ENCODE peak calls at places on chromosomes 1 and 21, in eight cellular contexts. Q, C, A, E, Y, K, J and T are unnamed samples.

GRCh38 chr1:161738627-161739287 is 10.8 kb upstream of the DUSP12 start:
- DNase-seq in C (peak), E (peak), Q (peak), A (peak), Y (peak), K (peak), J (no peak), T (peak)

GRCh38 chr1:28112388-28113311 is 24.2 kb upstream of the EYA3 start:
- DNase-seq in K (peak), J (no peak), Q (peak), A (peak), Y (peak), E (no peak), C (peak), T (peak)

GRCh38 chr1:16351994-16352841 is at the start of gene FBXO42:
- DNase-seq in A (peak), C (peak), J (peak), K (peak), E (peak), Q (peak), Y (peak), T (peak)

GRCh38 chr21:42426424-42426823 is 22.7 kb downstream of the UBASH3A start:
- DNase-seq in Y (no peak), A (no peak), J (no peak), K (no peak), E (no peak), C (no peak), Q (no peak), T (no peak)

GRCh38 chr1:218699411-218699810 is 354.3 kb downstream of the TGFB2 start:
- DNase-seq in A (no peak), J (no peak), E (no peak), Q (peak), Y (no peak), K (no peak), C (no peak), T (peak)

GRCh38 chr1:204826970-204827369 is 43.7 kb upstream of the NFASC start:
- DNase-seq in A (peak), K (peak), E (no peak), J (no peak), Q (no peak), C (peak), Y (no peak), T (no peak)

GRCh38 chr1:52970149-52970548 is 43.1 kb downstream of the SCP2 start:
- DNase-seq in Y (peak), C (peak), A (peak), E (no peak), Q (peak), K (peak), J (no peak), T (peak)

GRCh38 chr1:87024936-87025537 is 110.6 kb downstream of the HS2ST1 start:
- DNase-seq in J (no peak), C (peak), Q (peak), E (no peak), A (peak), Y (peak), K (no peak), T (peak)

GRCh38 chr21:36437745-36438128 is 42.2 kb downstream of the CLDN14 start:
- DNase-seq in J (no peak), C (peak), K (no peak), Y (peak), E (no peak), Q (peak), A (peak), T (peak)

GRCh38 chr1:147273409-147274307 is 31.2 kb downstream of the CHD1L start:
- DNase-seq in Q (peak), J (no peak), A (peak), K (no peak), E (peak), Y (peak), C (peak), T (peak)

GRCh38 chr1:192958871-192959270 is 100.3 kb downstream of the UCHL5 start:
- DNase-seq in E (no peak), Q (peak), C (peak), A (no peak), K (no peak), Y (peak), J (no peak), T (peak)

GRCh38 chr1:52435211-52435610 is 30.8 kb downstream of the PRPF38A start:
- DNase-seq in E (no peak), A (no peak), Y (no peak), K (no peak), Q (no peak), C (no peak), J (no peak), T (no peak)

GRCh38 chr1:60137406-60137805 is 63.8 kb upstream of the C1orf87 start:
- DNase-seq in A (no peak), Y (no peak), Q (no peak), C (no peak), K (no peak), E (no peak), J (no peak), T (no peak)

GRCh38 chr21:42845296-42845965 is 33.9 kb downstream of the WDR4 start:
- DNase-seq in A (no peak), Q (no peak), K (peak), C (no peak), J (no peak), Y (peak), E (peak), T (no peak)

GRCh38 chr1:114154963-114155322 is 1.3 kb upstream of the SYT6 start:
- DNase-seq in J (no peak), A (no peak), C (peak), K (peak), Y (peak), Q (no peak), E (no peak), T (peak)

GRCh38 chr1:39886757-39887231 is 3.5 kb upstream of the TRIT1 start:
- DNase-seq in Q (no peak), K (no peak), Y (no peak), E (no peak), J (no peak), A (no peak), C (peak), T (peak)

GRCh38 chr1:165580931-165581871 is 37.4 kb downstream of the LRRC52 start:
- DNase-seq in C (peak), K (no peak), Q (peak), J (no peak), E (no peak), A (no peak), Y (no peak), T (no peak)

GRCh38 chr1:14822493-14822892 is 224.0 kb downstream of the KAZN start:
- DNase-seq in E (no peak), A (no peak), J (no peak), K (no peak), Q (peak), Y (peak), C (peak), T (no peak)

GRCh38 chr1:27004471-27005165 is 8.0 kb downstream of the TENT5B start:
- DNase-seq in Q (peak), Y (no peak), A (peak), K (peak), J (no peak), E (no peak), C (peak), T (peak)

GRCh38 chr21:25708467-25709065 is 26.1 kb downstream of the ATP5PF start:
- DNase-seq in E (no peak), A (peak), C (peak), J (no peak), Q (peak), K (peak), Y (peak), T (peak)

GRCh38 chr1:198937231-198938031 is 298.6 kb downstream of the PTPRC start:
- DNase-seq in K (no peak), A (peak), Y (peak), Q (peak), E (peak), C (peak), J (no peak), T (peak)

GRCh38 chr1:47898156-47898825 is 98.9 kb downstream of the TRABD2B start:
- DNase-seq in Q (peak), Y (no peak), C (no peak), E (no peak), J (no peak), K (peak), A (no peak), T (no peak)

GRCh38 chr1:208979776-208980175 is 603.7 kb upstream of the CAMK1G start:
- DNase-seq in A (no peak), E (no peak), K (no peak), Q (no peak), C (peak), Y (no peak), J (no peak), T (no peak)

GRCh38 chr1:119492763-119493162 is 14.2 kb upstream of the HSD3B1 start:
- DNase-seq in K (no peak), J (no peak), E (no peak), C (no peak), Y (no peak), Q (no peak), A (no peak), T (no peak)

GRCh38 chr1:218933526-218933925 is 240.2 kb upstream of the LYPLAL1 start:
- DNase-seq in J (no peak), K (no peak), C (peak), Y (no peak), Q (no peak), E (no peak), A (no peak), T (peak)

GRCh38 chr1:178599745-178600144 is 86.8 kb downstream of the TEX35 start:
- DNase-seq in Q (no peak), E (no peak), A (no peak), J (no peak), C (no peak), K (no peak), Y (no peak), T (no peak)

GRCh38 chr1:221881805-221882581 is 140.1 kb upstream of the DUSP10 start:
- DNase-seq in J (no peak), K (no peak), Q (no peak), C (peak), Y (no peak), E (no peak), A (no peak), T (no peak)

GRCh38 chr1:190104959-190105358 is 372.7 kb downstream of the BRINP3 start:
- DNase-seq in C (no peak), J (no peak), A (no peak), K (no peak), Q (no peak), E (no peak), Y (no peak), T (no peak)

GRCh38 chr1:60866884-60867648 is 215.3 kb upstream of the NFIA start:
- DNase-seq in K (no peak), C (peak), J (no peak), A (peak), Y (no peak), Q (no peak), E (no peak), T (peak)

GRCh38 chr1:21292991-21293536 is 2.8 kb upstream of the ECE1 start:
- DNase-seq in Q (no peak), E (no peak), C (no peak), K (no peak), A (no peak), Y (no peak), J (no peak), T (no peak)

GRCh38 chr1:48236716-48237470 is 14.4 kb downstream of the SLC5A9 start:
- DNase-seq in Q (peak), K (no peak), A (peak), Y (peak), E (no peak), C (peak), J (no peak), T (peak)

GRCh38 chr1:243550276-243550675 is 294.4 kb downstream of the SDCCAG8 start:
- DNase-seq in A (no peak), Y (peak), C (peak), J (no peak), K (no peak), E (no peak), Q (peak), T (peak)

DNA sequence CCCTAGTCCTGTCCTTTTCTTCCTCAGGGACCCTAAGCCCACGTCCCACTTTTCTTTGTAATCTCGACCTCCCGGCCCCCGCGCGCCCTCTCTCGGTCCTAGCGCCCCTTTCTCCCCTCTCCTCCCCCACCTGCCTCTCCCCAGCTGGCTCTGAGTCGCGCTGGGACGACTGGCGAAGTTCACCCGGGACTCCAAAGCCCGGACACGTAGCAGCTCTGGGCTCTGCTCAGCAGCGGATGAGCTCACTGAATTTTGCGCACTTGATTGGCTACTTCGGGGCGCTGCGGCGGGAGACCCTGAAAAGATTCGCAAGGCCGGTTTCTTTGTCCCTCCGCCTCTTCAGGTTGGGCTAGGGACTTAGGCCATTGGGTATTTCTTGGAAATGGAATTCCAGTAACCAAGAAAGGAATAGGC is 16.3 kb upstream of the ACKR1 start:
- DNase-seq in K (peak), Y (no peak), A (peak), Q (peak), C (peak), E (peak), J (no peak), T (peak)
- TF ChIP-seq CTCF in K (no peak), Y (no peak), A (no peak), Q (no peak), C (no peak), E (no peak), J (no peak), T (no peak)

GRCh38 chr1:35769759-35770446 is at the start of gene CLSPN:
- DNase-seq in K (peak), Q (peak), A (peak), Y (peak), C (peak), E (peak), J (peak), T (peak)

GRCh38 chr1:35773711-35774110 is 3.9 kb upstream of the CLSPN start:
- DNase-seq in Y (no peak), C (no peak), Q (no peak), A (no peak), K (no peak), J (no peak), E (no peak), T (no peak)

GRCh38 chr1:35764283-35764682 is 5.5 kb downstream of the CLSPN start:
- DNase-seq in E (no peak), J (no peak), K (no peak), Y (no peak), Q (no peak), C (no peak), A (no peak), T (no peak)

GRCh38 chr1:35768350-35769187 is 1.2 kb downstream of the CLSPN start:
- DNase-seq in E (no peak), Q (peak), A (peak), Y (peak), J (no peak), C (no peak), K (no peak), T (peak)

DNA sequence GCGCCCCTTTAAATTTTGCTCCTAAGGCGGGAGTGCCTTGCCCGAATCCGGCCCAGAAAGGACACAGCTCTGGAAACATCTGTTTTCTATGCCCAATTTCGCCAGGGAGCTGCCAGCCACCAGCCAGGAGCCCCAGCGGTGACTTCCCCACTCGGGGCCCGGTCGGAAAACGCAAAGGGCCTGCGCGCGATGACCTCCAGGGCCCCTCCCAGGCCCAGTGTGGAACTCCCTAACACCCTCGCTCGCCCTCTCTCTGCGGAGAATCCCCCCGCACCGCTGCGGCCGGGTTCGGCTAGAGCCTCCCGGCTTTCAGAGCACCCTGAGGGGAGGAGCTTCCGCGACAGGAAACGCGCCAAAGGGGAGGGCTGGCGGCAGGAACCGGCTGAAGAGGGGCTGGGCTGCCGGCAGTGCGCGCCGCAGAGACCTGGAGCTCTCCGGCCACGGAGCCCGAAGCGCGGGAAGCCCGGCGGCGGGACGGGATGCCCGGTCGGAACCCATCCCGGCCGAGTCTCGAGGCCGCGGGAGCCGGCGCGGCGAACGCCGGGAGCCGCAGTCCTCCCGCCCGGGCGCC is 505 bp downstream of the CLSPN start:
- DNase-seq in J (peak), K (peak), Q (peak), Y (peak), C (peak), A (peak), E (peak), T (peak)
- TF ChIP-seq CTCF in J (no peak), K (no peak), Q (peak), Y (peak), C (no peak), A (no peak), E (peak), T (peak)

GRCh38 chr1:5820026-5820421 is 172.2 kb downstream of the NPHP4 start:
- DNase-seq in J (no peak), E (no peak), C (no peak), Y (no peak), K (no peak), Q (no peak), A (no peak), T (no peak)
- TF ChIP-seq CTCF in J (no peak), E (no peak), C (no peak), Y (no peak), K (no peak), Q (no peak), A (no peak), T (no peak)

GRCh38 chr1:54095543-54096286 is 42.3 kb downstream of the TCEANC2 start:
- DNase-seq in Q (no peak), K (no peak), C (no peak), J (no peak), A (no peak), Y (no peak), E (no peak), T (no peak)
- TF ChIP-seq CTCF in Q (no peak), K (no peak), C (no peak), J (no peak), A (no peak), Y (no peak), E (no peak), T (no peak)

GRCh38 chr1:101238041-101238515 is 1.3 kb downstream of the S1PR1 start:
- DNase-seq in Q (no peak), J (no peak), A (no peak), E (no peak), K (peak), Y (no peak), C (no peak), T (no peak)
- TF ChIP-seq CTCF in Q (no peak), J (no peak), A (no peak), E (no peak), K (no peak), Y (no peak), C (no peak), T (no peak)

GRCh38 chr1:111958075-111958474 is 31.4 kb downstream of the KCND3 start:
- DNase-seq in Y (no peak), C (no peak), A (no peak), K (no peak), Q (no peak), J (no peak), E (no peak), T (no peak)

GRCh38 chr1:111958911-111959310 is 30.6 kb downstream of the KCND3 start:
- DNase-seq in J (no peak), E (no peak), K (no peak), A (no peak), Q (no peak), C (no peak), Y (no peak), T (no peak)

GRCh38 chr1:111960971-111961370 is 28.5 kb downstream of the KCND3 start:
- DNase-seq in E (no peak), Y (no peak), J (no peak), A (no peak), K (no peak), Q (no peak), C (no peak), T (no peak)

GRCh38 chr1:111961773-111962565 is 27.5 kb downstream of the KCND3 start:
- DNase-seq in C (no peak), E (no peak), Y (no peak), K (no peak), A (no peak), Q (no peak), J (no peak), T (no peak)

DNA sequence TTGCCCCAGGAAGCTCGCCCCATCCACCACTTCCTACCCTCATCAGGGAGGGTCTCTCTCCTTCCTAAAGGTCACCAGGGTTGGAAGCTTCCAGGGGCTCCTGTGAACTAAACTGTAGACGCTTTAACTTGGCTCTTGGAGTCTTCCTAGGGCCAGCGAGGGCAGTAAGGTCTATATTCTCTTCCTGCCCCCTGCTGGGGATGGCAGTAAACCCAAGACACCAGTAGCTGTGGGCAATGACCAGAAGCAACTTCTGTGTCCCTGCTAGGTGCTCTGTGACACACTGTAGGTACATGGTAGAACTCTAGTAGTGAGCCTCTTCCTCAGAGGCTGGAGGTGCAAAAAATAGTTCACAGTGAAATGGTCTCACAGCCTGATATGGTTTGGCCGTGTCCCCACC is 30.0 kb downstream of the KCND3 start:
- DNase-seq in C (no peak), Y (no peak), E (no peak), K (no peak), A (peak), Q (no peak), J (no peak), T (no peak)
- TF ChIP-seq CTCF in C (no peak), Y (no peak), E (no peak), K (no peak), A (no peak), Q (no peak), J (no peak), T (no peak)

GRCh38 chr1:31857863-31858262 is 42.0 kb upstream of the SPOCD1 start:
- DNase-seq in E (no peak), A (no peak), Y (no peak), Q (no peak), J (no peak), K (no peak), C (no peak), T (no peak)

GRCh38 chr1:31860576-31860975 is 44.8 kb upstream of the SPOCD1 start:
- DNase-seq in A (no peak), E (no peak), Y (no peak), J (no peak), Q (no peak), K (no peak), C (no peak), T (no peak)

GRCh38 chr1:31861346-31861745 is 45.5 kb upstream of the SPOCD1 start:
- DNase-seq in A (no peak), Q (no peak), E (no peak), C (no peak), Y (no peak), J (no peak), K (no peak), T (no peak)

GRCh38 chr1:31859719-31860118 is 43.9 kb upstream of the SPOCD1 start:
- DNase-seq in Q (no peak), A (no peak), J (no peak), C (no peak), Y (no peak), E (no peak), K (no peak), T (no peak)

GRCh38 chr1:31859044-31859443 is 43.2 kb upstream of the SPOCD1 start:
- DNase-seq in C (no peak), Y (no peak), E (no peak), A (no peak), K (no peak), J (no peak), Q (no peak), T (no peak)
- TF ChIP-seq CTCF in C (no peak), Y (no peak), E (no peak), A (no peak), K (no peak), J (no peak), Q (no peak), T (no peak)

GRCh38 chr1:156726549-156727226 is 1.6 kb upstream of the METTL25B start:
- DNase-seq in E (peak), Q (peak), Y (peak), C (peak), K (peak), A (peak), J (no peak), T (peak)
- TF ChIP-seq CTCF in E (peak), Q (peak), Y (peak), C (peak), K (peak), A (peak), J (peak), T (peak)

GRCh38 chr1:203196371-203196770 is 9.9 kb upstream of the CHI3L1 start:
- DNase-seq in J (no peak), E (no peak), C (no peak), A (no peak), K (no peak), Q (peak), Y (no peak), T (no peak)
- TF ChIP-seq CTCF in J (no peak), E (no peak), C (no peak), A (no peak), K (no peak), Q (peak), Y (no peak), T (peak)